ENCODE peak calls at places on chromosomes 6 and 20, in seven cellular contexts. E is cardiac muscle cell, T is mesendoderm, K is tibial artery, A is body of pancreas, D is right atrium auricular region, L is psoas muscle. C is an unnamed sample. For H3K4me1, the result is how much of the 10 kb centered on the place peaks cover.

GRCh38 chr6:110296151-110297028 is 61.8 kb downstream of the METTL24 start:
- DNase-seq in D (no peak), K (no peak), E (no peak), T (no peak), L (no peak), A (no peak), C (no peak)

GRCh38 chr6:455006-455585 is 63.5 kb downstream of the IRF4 start:
- DNase-seq in D (no peak), E (no peak), A (no peak), L (no peak), T (no peak), K (no peak), C (no peak)

GRCh38 chr6:108260126-108260808 is 573 bp downstream of the SNX3 start:
- DNase-seq in K (peak), L (no peak), D (peak), T (peak), E (peak), A (peak), C (no peak)

GRCh38 chr6:111981441-111981840 is 72.5 kb upstream of the CCN6 start:
- DNase-seq in K (no peak), A (no peak), D (no peak), E (no peak), L (no peak), T (no peak), C (no peak)

GRCh38 chr6:21331221-21331620 is 262.3 kb upstream of the SOX4 start:
- DNase-seq in L (no peak), T (no peak), A (peak), D (no peak), E (no peak), K (no peak), C (no peak)

GRCh38 chr6:99138445-99138844 is 190.7 kb upstream of the FBXL4 start:
- DNase-seq in T (no peak), K (no peak), D (no peak), A (no peak), L (no peak), E (no peak), C (no peak)

GRCh38 chr6:80214436-80215022 is 108.1 kb downstream of the BCKDHB start:
- DNase-seq in T (peak), D (no peak), L (no peak), A (peak), K (no peak), E (peak), C (peak)

GRCh38 chr6:15303920-15304291 is 58.0 kb downstream of the JARID2 start:
- DNase-seq in L (no peak), T (peak), K (no peak), E (no peak), A (no peak), D (no peak), C (no peak)

GRCh38 chr6:31158863-31159855 is 770 bp downstream of the TCF19 start:
- DNase-seq in K (no peak), D (no peak), T (peak), A (no peak), E (no peak), L (no peak), C (no peak)

GRCh38 chr6:37741757-37742400 is 44.2 kb upstream of the MDGA1 start:
- DNase-seq in D (no peak), E (peak), T (peak), K (no peak), L (peak), A (peak), C (no peak)

GRCh38 chr6:118401325-118401998 is 146.6 kb upstream of the PLN start:
- DNase-seq in K (no peak), A (no peak), L (no peak), E (no peak), D (no peak), T (no peak), C (no peak)

GRCh38 chr20:37295001-37295400 is 5.5 kb downstream of the MANBAL start:
- DNase-seq in E (no peak), K (no peak), A (peak), L (no peak), T (peak), D (no peak), C (peak)

GRCh38 chr6:113994934-113995342 is 24.0 kb upstream of the HDAC2 start:
- DNase-seq in E (peak), L (no peak), T (peak), A (peak), K (no peak), D (no peak), C (peak)

GRCh38 chr20:45340236-45340847 is 7.9 kb downstream of the SDC4 start:
- DNase-seq in A (peak), D (no peak), E (no peak), K (no peak), L (no peak), T (peak), C (no peak)

GRCh38 chr6:52546678-52547077 is 30.2 kb downstream of the TRAM2 start:
- DNase-seq in T (no peak), E (no peak), L (no peak), A (no peak), D (no peak), K (no peak), C (no peak)

GRCh38 chr6:138272543-138273305 is 54.4 kb upstream of the PBOV1 start:
- DNase-seq in E (no peak), D (no peak), L (no peak), K (no peak), A (no peak), T (peak), C (no peak)

GRCh38 chr6:8229913-8230312 is 127.6 kb upstream of the EEF1E1 start:
- DNase-seq in L (no peak), T (peak), K (no peak), E (peak), D (no peak), A (no peak), C (no peak)

GRCh38 chr6:39882567-39882953 is 51.7 kb downstream of the MOCS1 start:
- DNase-seq in K (no peak), E (no peak), L (no peak), A (peak), T (no peak), D (peak), C (peak)

GRCh38 chr6:49513153-49513989 is 13.6 kb downstream of the GLYATL3 start:
- DNase-seq in D (no peak), L (no peak), A (no peak), E (no peak), K (no peak), T (no peak), C (no peak)

GRCh38 chr6:19836799-19837510 is at the start of gene ID4:
- DNase-seq in L (peak), K (peak), D (peak), E (peak), T (peak), A (peak), C (peak)

GRCh38 chr6:158002951-158003853 is 21.5 kb downstream of the SYNJ2 start:
- DNase-seq in A (no peak), E (no peak), D (peak), L (peak), T (peak), K (peak), C (peak)
- H3K27ac ChIP-seq in A (no peak), E (no peak), D (peak), L (peak), T (no peak), K (peak), C (peak)

GRCh38 chr6:85363870-85364269 is 86.0 kb upstream of the NT5E start:
- DNase-seq in L (no peak), E (no peak), A (no peak), K (no peak), T (no peak), D (no peak), C (no peak)
- H3K4me1 ChIP-seq in L (under half), E (under half), A (under half), K (under half), T (under half), D (under half), C (under half)

DNA sequence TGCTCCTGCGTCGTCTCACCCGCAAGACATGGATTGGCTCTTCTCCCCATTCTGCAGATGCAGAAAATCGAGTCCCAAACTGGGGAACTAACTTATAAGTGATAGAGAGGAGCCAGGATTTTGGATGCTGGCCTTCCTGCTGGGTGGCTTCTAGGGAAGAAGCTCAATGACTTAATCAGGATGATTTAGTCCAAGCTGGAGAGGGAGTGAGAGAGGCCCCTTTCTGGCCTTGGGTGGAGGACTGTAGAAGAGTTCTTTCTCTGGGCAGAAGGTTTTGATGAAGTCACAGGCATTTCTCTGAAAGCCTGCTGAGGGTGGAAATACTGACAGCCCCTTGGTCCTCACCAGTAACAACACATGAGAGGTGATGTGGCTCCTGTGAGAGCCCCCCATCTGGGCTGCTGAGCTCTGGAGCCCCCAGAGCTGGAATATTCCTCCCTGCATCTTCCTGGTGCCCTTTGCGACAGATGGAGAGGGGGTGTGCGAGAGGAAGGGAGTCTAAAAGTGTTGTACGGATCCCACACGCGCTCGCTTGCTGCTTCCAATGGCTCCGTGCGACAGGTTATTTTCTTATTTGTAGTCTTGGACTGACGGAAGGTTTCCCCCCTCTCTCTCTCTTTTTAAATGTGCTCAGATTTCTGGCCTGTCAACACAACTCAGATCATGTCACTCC is 3.4 kb downstream of the SIRPA start:
- DNase-seq in E (no peak), K (no peak), L (no peak), D (no peak), A (no peak), T (no peak), C (no peak)
- H3K27ac ChIP-seq in E (peak), K (peak), L (no peak), D (peak), A (no peak), T (no peak), C (no peak)

GRCh38 chr6:34249469-34250370 is 914 bp upstream of the SMIM29 start:
- DNase-seq in L (no peak), D (no peak), A (no peak), T (no peak), E (no peak), K (no peak), C (peak)
- H3K4me1 ChIP-seq in L (under half), D (under half), A (under half), T (under half), E (under half), K (under half), C (under half)

GRCh38 chr6:33699131-33699530 is 12.4 kb downstream of the UQCC2 start:
- DNase-seq in D (no peak), T (no peak), A (no peak), E (no peak), L (peak), K (no peak), C (no peak)
- H3K27ac ChIP-seq in D (no peak), T (no peak), A (no peak), E (no peak), L (no peak), K (no peak), C (no peak)

GRCh38 chr20:25044660-25045342 is 13.1 kb downstream of the ACSS1 start:
- DNase-seq in T (no peak), A (no peak), D (no peak), K (no peak), L (peak), E (no peak), C (no peak)

GRCh38 chr20:25047766-25048165 is 10.2 kb downstream of the ACSS1 start:
- DNase-seq in K (no peak), L (no peak), A (no peak), D (no peak), E (no peak), T (no peak), C (no peak)

GRCh38 chr20:25045343-25045712 is 12.6 kb downstream of the ACSS1 start:
- DNase-seq in T (no peak), L (peak), E (no peak), D (no peak), K (no peak), A (no peak), C (no peak)

GRCh38 chr20:25046736-25047666 is 10.9 kb downstream of the ACSS1 start:
- DNase-seq in E (no peak), D (no peak), T (no peak), A (no peak), L (peak), K (no peak), C (no peak)

DNA sequence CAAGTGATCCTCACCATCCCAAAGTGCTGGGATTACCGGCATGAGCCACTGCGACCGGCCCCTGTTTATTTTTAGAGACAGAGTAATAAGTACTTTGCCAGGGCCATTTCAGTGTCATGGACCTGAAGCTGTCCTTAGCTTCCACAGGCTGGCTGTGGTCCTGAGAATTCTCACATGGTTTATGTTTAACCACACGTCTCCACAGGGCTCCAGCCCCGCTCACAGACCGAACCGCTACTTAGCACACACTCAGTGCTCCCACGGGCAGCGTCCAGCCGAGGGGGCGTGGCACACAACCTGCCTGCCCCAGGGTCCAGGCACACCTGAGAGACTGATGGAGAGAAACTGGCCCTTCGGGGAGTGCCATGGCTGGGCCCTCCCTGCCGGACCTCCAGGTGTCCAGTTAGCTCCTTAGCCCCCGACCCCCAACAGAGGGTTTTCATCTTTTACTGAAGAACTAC is 11.7 kb downstream of the ACSS1 start:
- DNase-seq in E (no peak), A (peak), L (peak), K (no peak), T (no peak), D (no peak), C (no peak)
- H3K4me1 ChIP-seq in E (under half), A (half or more), L (half or more), K (half or more), T (under half), D (under half), C (under half)